ENCODE peak calls at places on chromosomes 2 and 18, in four cellular contexts. X, E, F and Q are unnamed samples.

GRCh38 chr2:46095821-46096220 is 201.4 kb upstream of the EPAS1 start:
- DNase-seq in F (no peak), E (no peak), X (peak), Q (no peak)

GRCh38 chr2:27884546-27884945 is 5.6 kb downstream of the RBKS start:
- DNase-seq in X (no peak), E (no peak), F (no peak), Q (no peak)

GRCh38 chr2:190407662-190408537 is at the start of gene MFSD6:
- DNase-seq in E (peak), X (peak), F (peak), Q (peak)

GRCh38 chr2:53317863-53318262 is 449.7 kb upstream of the CHAC2 start:
- DNase-seq in F (no peak), E (no peak), X (peak), Q (no peak)

GRCh38 chr2:221911316-221911715 is 339.2 kb upstream of the EPHA4 start:
- DNase-seq in F (no peak), X (no peak), E (no peak), Q (no peak)

GRCh38 chr2:43777306-43777926 is 3.6 kb downstream of the DYNC2LI1 start:
- DNase-seq in F (no peak), X (no peak), E (no peak), Q (no peak)

GRCh38 chr2:227188292-227188691 is 23.9 kb downstream of the COL4A3 start:
- DNase-seq in F (peak), E (no peak), X (peak), Q (no peak)

GRCh38 chr2:73897240-73897583 is 4.4 kb downstream of the ACTG2 start:
- DNase-seq in E (no peak), X (no peak), F (no peak), Q (no peak)

GRCh38 chr2:31207790-31208189 is 9.5 kb downstream of the CAPN14 start:
- DNase-seq in X (no peak), E (peak), F (no peak), Q (no peak)

GRCh38 chr18:48711651-48712486 is 173.0 kb downstream of the CTIF start:
- DNase-seq in E (peak), F (peak), X (peak), Q (peak)

GRCh38 chr2:120012771-120013568 is at the start of gene EPB41L5:
- DNase-seq in E (peak), F (peak), X (peak), Q (peak)

GRCh38 chr2:74186038-74186437 is 7.4 kb upstream of the MOB1A start:
- DNase-seq in X (no peak), F (no peak), E (no peak), Q (peak)

GRCh38 chr2:170076189-170076588 is 101.8 kb upstream of the MYO3B start:
- DNase-seq in E (no peak), F (no peak), X (no peak), Q (no peak)

GRCh38 chr2:178266445-178266844 is 72.1 kb downstream of the OSBPL6 start:
- DNase-seq in X (no peak), E (no peak), F (no peak), Q (no peak)

GRCh38 chr2:210913461-210913860 is 357.1 kb downstream of the CPS1 start:
- DNase-seq in F (no peak), E (no peak), X (no peak), Q (no peak)